ENCODE peak calls at places on chromosomes 16 and 17, in four cellular contexts. One of them, this sample, is unnamed.
A peak's percentile ranks its signal among the peaks of the same experiment; 100 is the strongest.

GRCh38 chr16:68987734-68988457 is 117.6 kb upstream of the HAS3 start:
- DNase-seq in GM12878: no peak
- DNase-seq in HepG2: no peak
- DNase-seq in H1: no peak
- DNase-seq in this sample: peak; percentile 52

GRCh38 chr17:64411999-64412771 is 21.5 kb upstream of the PECAM1 start:
- DNase-seq in H1: peak; percentile 59
- DNase-seq in GM12878: no peak
- DNase-seq in HepG2: no peak
- DNase-seq in this sample: no peak

GRCh38 chr17:62565817-62566216 is 61.7 kb upstream of the MRC2 start:
- DNase-seq in GM12878: no peak
- DNase-seq in HepG2: no peak
- DNase-seq in H1: no peak
- DNase-seq in this sample: no peak

GRCh38 chr17:63694229-63694973 is 5.5 kb downstream of the LIMD2 start:
- DNase-seq in GM12878: no peak
- DNase-seq in H1: no peak
- DNase-seq in HepG2: no peak
- DNase-seq in this sample: no peak

GRCh38 chr17:73156887-73157870 is 7.6 kb upstream of the SSTR2 start:
- DNase-seq in GM12878: peak; percentile 57
- DNase-seq in H1: no peak
- DNase-seq in HepG2: no peak
- DNase-seq in this sample: no peak

GRCh38 chr16:2022723-2023097 is 3.1 kb downstream of the NPW start:
- DNase-seq in GM12878: no peak
- DNase-seq in H1: no peak
- DNase-seq in HepG2: no peak
- DNase-seq in this sample: peak; percentile 67

GRCh38 chr16:22055881-22056280 is 36.5 kb upstream of the VWA3A start:
- DNase-seq in GM12878: no peak
- DNase-seq in HepG2: peak; percentile 13
- DNase-seq in H1: no peak
- DNase-seq in this sample: peak; percentile 36

GRCh38 chr17:45792995-45793755 is 9.1 kb downstream of the CRHR1 start:
- DNase-seq in GM12878: no peak
- DNase-seq in HepG2: no peak
- DNase-seq in H1: no peak
- DNase-seq in this sample: peak; percentile 27

GRCh38 chr17:40992666-40993065 is 1.3 kb downstream of the KRTAP3-3 start:
- DNase-seq in H1: no peak
- DNase-seq in HepG2: no peak
- DNase-seq in GM12878: no peak
- DNase-seq in this sample: no peak

GRCh38 chr16:87552772-87553171 is 49.5 kb upstream of the JPH3 start:
- DNase-seq in GM12878: no peak
- DNase-seq in HepG2: no peak
- DNase-seq in H1: no peak
- DNase-seq in this sample: no peak

GRCh38 chr16:10333321-10334032 is 52.4 kb upstream of the ATF7IP2 start:
- DNase-seq in HepG2: no peak
- DNase-seq in GM12878: no peak
- DNase-seq in H1: no peak
- DNase-seq in this sample: no peak

GRCh38 chr16:69376393-69377059 is 9.3 kb downstream of the TERF2 start:
- DNase-seq in HepG2: peak; percentile 75
- DNase-seq in H1: no peak
- DNase-seq in GM12878: no peak
- DNase-seq in this sample: no peak

GRCh38 chr16:6076631-6077030 is 979.0 kb upstream of the EEF2KMT start:
- DNase-seq in HepG2: no peak
- DNase-seq in GM12878: no peak
- DNase-seq in H1: no peak
- DNase-seq in this sample: no peak

GRCh38 chr17:10117581-10118001 is 80.8 kb downstream of the GAS7 start:
- DNase-seq in H1: no peak
- DNase-seq in GM12878: peak; percentile 20
- DNase-seq in HepG2: peak; percentile 9
- DNase-seq in this sample: no peak

GRCh38 chr16:1133271-1133670 is 19.6 kb upstream of the CACNA1H start:
- DNase-seq in HepG2: no peak
- DNase-seq in H1: no peak
- DNase-seq in GM12878: no peak
- DNase-seq in this sample: no peak

GRCh38 chr16:3027983-3028715 is 4.3 kb downstream of the THOC6 start:
- DNase-seq in HepG2: peak; percentile 65
- DNase-seq in H1: peak; percentile 85
- DNase-seq in GM12878: peak; percentile 23
- DNase-seq in this sample: peak; percentile 92

GRCh38 chr17:83133302-83134121 is 54.1 kb downstream of the METRNL start:
- DNase-seq in HepG2: no peak
- DNase-seq in GM12878: no peak
- DNase-seq in H1: no peak
- DNase-seq in this sample: no peak

GRCh38 chr17:42989726-42990652 is 8.2 kb upstream of the RPL27 start:
- DNase-seq in GM12878: no peak
- DNase-seq in H1: no peak
- DNase-seq in HepG2: peak; percentile 32
- DNase-seq in this sample: no peak

GRCh38 chr16:30567160-30567990 is 4.1 kb downstream of the ZNF688 start:
- DNase-seq in H1: no peak
- DNase-seq in GM12878: no peak
- DNase-seq in HepG2: no peak
- DNase-seq in this sample: no peak

GRCh38 chr17:34306466-34306865 is 12.8 kb upstream of the CCL8 start:
- DNase-seq in HepG2: no peak
- DNase-seq in H1: peak; percentile 19
- DNase-seq in GM12878: no peak
- DNase-seq in this sample: no peak

GRCh38 chr17:73194514-73195222 is 1.8 kb downstream of the COG1 start:
- DNase-seq in H1: no peak
- DNase-seq in HepG2: no peak
- DNase-seq in GM12878: no peak
- DNase-seq in this sample: no peak

DNA sequence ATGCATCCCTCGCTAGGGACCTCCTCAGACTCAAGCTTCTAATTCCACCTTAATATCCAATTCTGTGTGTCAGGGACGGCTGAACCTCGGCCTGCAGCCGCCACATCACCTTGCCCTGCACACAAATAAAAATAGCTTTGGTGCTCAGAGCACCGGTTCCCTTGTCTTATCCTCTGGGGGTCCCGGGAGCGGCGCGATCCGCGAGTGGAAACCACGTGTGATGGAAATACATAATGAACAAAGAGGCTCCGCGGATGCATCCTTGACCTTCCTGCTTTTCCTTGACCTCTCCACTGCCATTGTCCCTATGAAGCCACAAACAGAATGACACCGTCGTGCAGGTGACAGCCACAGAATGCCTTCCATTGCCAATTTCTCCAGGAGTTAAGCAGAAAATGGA is 143.3 kb downstream of the ZNF423 start:
- DNase-seq in GM12878: no peak
- DNase-seq in HepG2: no peak
- DNase-seq in H1: no peak
- DNase-seq in this sample: no peak
- TF ChIP-seq CEBPB in GM12878: no peak
- TF ChIP-seq CEBPB in HepG2: no peak
- TF ChIP-seq CEBPB in H1: no peak
- TF ChIP-seq CEBPB in this sample: no peak

DNA sequence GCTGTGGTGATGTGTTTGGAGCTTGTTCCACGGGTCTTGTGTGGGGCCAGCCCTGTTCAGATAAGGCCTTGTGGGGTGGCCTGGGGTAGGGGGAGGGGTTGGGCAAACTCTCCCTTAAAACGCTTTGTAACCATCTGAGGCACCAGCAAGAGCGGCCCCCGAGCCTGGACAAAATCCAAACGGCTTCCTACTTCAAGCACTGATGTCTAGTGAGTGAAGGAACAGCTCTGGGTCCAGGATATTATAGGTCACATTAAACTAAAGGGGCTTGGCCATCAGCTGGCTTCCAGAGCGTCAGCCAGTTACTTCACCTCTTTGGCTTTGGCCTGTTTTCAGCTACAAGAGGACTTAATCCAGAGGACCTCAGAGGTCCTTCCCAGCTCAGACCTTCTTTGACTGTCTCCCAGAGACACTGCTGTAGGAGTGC is 11.9 kb downstream of the SERPINF1 start:
- DNase-seq in GM12878: no peak
- DNase-seq in H1: no peak
- DNase-seq in HepG2: no peak
- DNase-seq in this sample: peak; percentile 33
- TF ChIP-seq ATF2 in GM12878: no peak
- TF ChIP-seq ATF2 in H1: no peak
- TF ChIP-seq ATF2 in HepG2: no peak
- TF ChIP-seq ATF2 in this sample: no peak

DNA sequence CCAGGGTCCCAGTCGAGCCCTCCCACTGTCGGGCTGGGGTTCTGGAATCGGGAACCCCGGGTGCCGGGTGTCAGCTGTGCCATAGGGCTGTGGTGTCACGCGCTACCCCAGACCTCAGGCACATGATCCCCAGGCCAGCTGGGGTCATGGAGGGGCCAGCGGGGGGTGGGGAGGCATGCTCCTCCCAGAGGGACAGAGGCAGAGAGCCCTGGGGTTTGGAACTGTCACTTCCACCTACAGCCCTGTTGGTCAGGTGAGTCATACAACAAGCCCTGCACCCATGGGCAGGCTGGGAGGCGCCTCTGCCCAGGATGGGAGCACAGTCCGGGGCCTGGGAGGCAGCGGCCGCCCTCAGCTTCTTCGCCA is 63.0 kb downstream of the BAIAP2 start:
- DNase-seq in GM12878: no peak
- DNase-seq in HepG2: peak; percentile 42
- DNase-seq in H1: no peak
- DNase-seq in this sample: peak; percentile 84
- H3K4me3 ChIP-seq in GM12878: no peak overlapping the region
- H3K4me3 ChIP-seq in HepG2: no peak overlapping the region
- H3K4me3 ChIP-seq in H1: no peak overlapping the region
- H3K4me3 ChIP-seq in this sample: peak overlapping the region; percentile 28

GRCh38 chr16:46842192-46842895 is 11.4 kb upstream of the C16orf87 start:
- DNase-seq in GM12878: no peak
- DNase-seq in H1: no peak
- DNase-seq in HepG2: no peak
- DNase-seq in this sample: no peak
- TF ChIP-seq CEBPB in GM12878: no peak
- TF ChIP-seq CEBPB in H1: no peak
- TF ChIP-seq CEBPB in HepG2: no peak
- TF ChIP-seq CEBPB in this sample: no peak